ENCODE peak calls at places on chromosome 4, in six cellular contexts. Z is prostate gland, B is aorta, S is ovary, T is HCT116, F is colonic mucosa. D is an unnamed sample.

GRCh38 chr4:42733380-42733779 is 76.5 kb upstream of the ATP8A1 start:
- DNase-seq in Z (no peak), B (no peak), S (no peak), T (no peak), F (no peak), D (no peak)

GRCh38 chr4:183558873-183559272 is 54.0 kb downstream of the ING2 start:
- DNase-seq in Z (no peak), B (no peak), S (no peak), T (no peak), F (no peak), D (no peak)

GRCh38 chr4:87076690-87077358 is 142.0 kb downstream of the AFF1 start:
- DNase-seq in Z (peak; percentile 44), B (no peak), S (no peak), T (no peak), F (no peak), D (no peak)

GRCh38 chr4:153513596-153513995 is 47.4 kb downstream of the TMEM131L start:
- DNase-seq in Z (no peak), B (no peak), S (no peak), T (peak; percentile 62), F (no peak), D (no peak)

GRCh38 chr4:53592128-53592527 is 842 bp upstream of the LNX1 start:
- DNase-seq in Z (peak; percentile 40), B (no peak), S (no peak), T (no peak), F (peak; percentile 75), D (no peak)

GRCh38 chr4:73434311-73434710 is 1.7 kb upstream of the AFP start:
- DNase-seq in Z (no peak), B (no peak), S (no peak), T (peak; percentile 4), F (no peak), D (no peak)

GRCh38 chr4:52870225-52870624 is 8.1 kb downstream of the RASL11B start:
- DNase-seq in Z (no peak), B (no peak), S (no peak), T (no peak), F (no peak), D (no peak)

GRCh38 chr4:87304659-87305277 is 17.9 kb downstream of the HSD17B13 start:
- DNase-seq in Z (peak; percentile 54), B (no peak), S (no peak), T (no peak), F (no peak), D (no peak)

GRCh38 chr4:180098601-180099000 is 2144.6 kb upstream of the TENM3 start:
- DNase-seq in Z (no peak), B (no peak), S (no peak), T (no peak), F (no peak), D (no peak)

GRCh38 chr4:125277827-125278226 is 36.9 kb upstream of the FAT4 start:
- DNase-seq in Z (no peak), B (no peak), S (no peak), T (no peak), F (no peak), D (no peak)

GRCh38 chr4:102789317-102789717 is 28.5 kb upstream of the MANBA start:
- DNase-seq in Z (no peak), B (no peak), S (no peak), T (no peak), F (no peak), D (no peak)

GRCh38 chr4:89765966-89766365 is 71.0 kb downstream of the SNCA start:
- DNase-seq in Z (peak; percentile 12), B (no peak), S (no peak), T (no peak), F (no peak), D (no peak)

GRCh38 chr4:130233377-130234047 is 1137.6 kb downstream of the C4orf33 start:
- DNase-seq in Z (no peak), B (no peak), S (no peak), T (no peak), F (no peak), D (no peak)

GRCh38 chr4:56324011-56324610 is 63.2 kb downstream of the AASDH start:
- DNase-seq in Z (no peak), B (no peak), S (no peak), T (no peak), F (no peak), D (no peak)
- H3K27ac ChIP-seq in Z (no peak overlapping the region), B (no peak overlapping the region), S (no peak overlapping the region), T (no peak overlapping the region), F (no peak overlapping the region), D (peak overlapping the region; percentile 96)

DNA sequence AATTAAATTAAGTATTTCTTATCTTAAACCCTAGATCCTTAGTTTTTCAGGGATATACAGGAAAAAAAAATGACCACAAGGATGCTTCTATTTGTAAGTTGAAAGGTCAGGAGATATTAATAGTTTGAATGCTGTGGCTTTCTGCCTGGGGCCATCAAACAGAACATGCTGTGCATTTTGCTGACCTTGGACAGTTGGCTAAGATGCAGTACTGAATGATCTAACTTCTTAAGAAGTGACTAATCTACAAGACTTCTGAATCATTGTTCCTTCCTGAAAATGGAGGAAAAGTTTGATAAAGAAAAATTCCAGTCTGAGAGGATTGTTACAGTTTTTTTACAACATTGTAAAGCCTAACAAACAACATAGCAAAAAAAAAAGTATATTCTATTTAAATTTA is 237.8 kb upstream of the JADE1 start:
- DNase-seq in Z (no peak), B (peak; percentile 51), S (peak; percentile 60), T (peak; percentile 13), F (no peak), D (no peak)
- H3K27ac ChIP-seq in Z (no peak overlapping the region), B (no peak overlapping the region), S (no peak overlapping the region), T (no peak overlapping the region), F (no peak overlapping the region), D (no peak overlapping the region)

DNA sequence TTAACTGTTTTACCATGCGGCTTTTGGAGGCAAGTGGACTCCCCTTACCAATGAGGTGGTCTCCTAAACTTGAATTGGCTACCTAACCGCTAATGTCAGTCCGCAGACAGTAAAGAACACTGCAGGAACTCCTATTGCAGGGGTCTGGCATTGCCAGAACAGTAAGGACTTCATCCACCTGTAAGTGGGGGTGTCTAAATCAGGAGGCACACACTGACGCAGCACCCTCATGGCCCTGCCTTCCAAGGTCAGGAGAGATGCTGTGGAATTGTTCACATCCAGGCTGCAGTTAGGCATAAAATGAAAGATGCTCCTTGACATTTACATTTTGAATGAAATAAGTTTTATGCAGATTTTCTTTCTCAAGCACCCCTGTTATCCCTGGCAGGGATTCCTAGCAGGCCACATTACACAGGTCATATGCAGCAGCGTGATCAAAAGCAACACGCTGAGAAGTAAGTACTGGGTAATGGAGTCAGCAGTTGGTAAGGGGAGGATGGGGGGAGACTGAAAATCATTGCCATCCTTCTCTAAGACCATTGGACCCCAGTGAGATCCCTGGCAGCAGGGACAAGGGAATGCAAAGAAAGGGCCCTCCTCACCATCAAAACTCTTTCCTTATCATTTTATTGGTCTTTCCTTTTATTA is 3.8 kb downstream of the PPARGC1A start:
- DNase-seq in Z (no peak), B (no peak), S (no peak), T (no peak), F (no peak), D (no peak)
- H3K27ac ChIP-seq in Z (no peak overlapping the region), B (no peak overlapping the region), S (no peak overlapping the region), T (no peak overlapping the region), F (no peak overlapping the region), D (no peak overlapping the region)

GRCh38 chr4:7193040-7193958 is 961 bp downstream of the SORCS2 start:
- DNase-seq in Z (no peak), B (peak; percentile 47), S (peak; percentile 80), T (no peak), F (no peak), D (peak; percentile 23)
- H3K27ac ChIP-seq in Z (no peak overlapping the region), B (no peak overlapping the region), S (peak overlapping the region; percentile 28), T (no peak overlapping the region), F (no peak overlapping the region), D (no peak overlapping the region)

GRCh38 chr4:15895517-15895916 is 43.0 kb downstream of the FGFBP1 start:
- DNase-seq in Z (no peak), B (no peak), S (no peak), T (no peak), F (no peak), D (no peak)

GRCh38 chr4:15894393-15894792 is 44.1 kb downstream of the FGFBP1 start:
- DNase-seq in Z (no peak), B (no peak), S (no peak), T (no peak), F (no peak), D (no peak)

GRCh38 chr4:15894923-15895411 is 43.6 kb downstream of the FGFBP1 start:
- DNase-seq in Z (no peak), B (no peak), S (no peak), T (no peak), F (no peak), D (no peak)

GRCh38 chr4:15891312-15891711 is 47.2 kb downstream of the FGFBP1 start:
- DNase-seq in Z (no peak), B (no peak), S (no peak), T (no peak), F (no peak), D (no peak)

GRCh38 chr4:15893967-15894366 is 44.6 kb downstream of the FGFBP1 start:
- DNase-seq in Z (no peak), B (no peak), S (no peak), T (peak; percentile 90), F (no peak), D (no peak)
- H3K27ac ChIP-seq in Z (no peak overlapping the region), B (no peak overlapping the region), S (no peak overlapping the region), T (peak overlapping the region; percentile 27), F (no peak overlapping the region), D (no peak overlapping the region)

GRCh38 chr4:77148081-77148480 is 8.9 kb upstream of the CCNG2 start:
- DNase-seq in Z (no peak), B (no peak), S (no peak), T (no peak), F (no peak), D (no peak)

GRCh38 chr4:77145806-77146425 is 11.1 kb upstream of the CCNG2 start:
- DNase-seq in Z (peak; percentile 26), B (no peak), S (no peak), T (no peak), F (no peak), D (no peak)

GRCh38 chr4:77146426-77147399 is 10.3 kb upstream of the CCNG2 start:
- DNase-seq in Z (peak; percentile 52), B (no peak), S (no peak), T (no peak), F (no peak), D (no peak)

GRCh38 chr4:77149789-77150188 is 7.2 kb upstream of the CCNG2 start:
- DNase-seq in Z (no peak), B (no peak), S (no peak), T (no peak), F (no peak), D (no peak)

DNA sequence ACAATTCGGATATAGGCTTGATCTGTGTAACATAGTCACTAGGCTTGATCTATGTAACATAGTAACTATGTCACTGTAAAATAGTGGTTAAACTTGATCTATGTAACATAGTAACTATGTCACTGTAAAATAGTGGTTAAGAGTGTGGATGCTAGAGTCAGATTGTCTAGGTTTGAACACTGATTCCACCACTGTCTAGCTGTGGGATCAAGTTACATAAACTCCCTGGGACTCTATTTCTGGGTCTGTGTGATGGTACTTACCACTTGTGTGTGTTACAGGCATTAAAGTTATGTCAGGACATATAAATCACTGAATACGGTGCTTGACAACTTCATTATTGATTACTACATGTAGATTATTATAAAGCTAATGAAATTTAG is 9.6 kb upstream of the CCNG2 start:
- DNase-seq in Z (no peak), B (no peak), S (no peak), T (no peak), F (no peak), D (no peak)
- H3K27ac ChIP-seq in Z (peak overlapping the region; percentile 67), B (no peak overlapping the region), S (no peak overlapping the region), T (no peak overlapping the region), F (peak overlapping the region; percentile 73), D (no peak overlapping the region)

GRCh38 chr4:26877417-26877816 is 16.8 kb downstream of the STIM2 start:
- DNase-seq in Z (no peak), B (no peak), S (no peak), T (no peak), F (no peak), D (no peak)
- H3K27ac ChIP-seq in Z (no peak overlapping the region), B (no peak overlapping the region), S (no peak overlapping the region), T (no peak overlapping the region), F (no peak overlapping the region), D (no peak overlapping the region)

D was measured in caudate nucleus.